ENCODE peak calls at places on chromosome 15, in six cellular contexts. B, O, M, E, U and J are unnamed samples.

GRCh38 chr15:48481802-48482201 is 150.6 kb downstream of the DUT start:
- DNase-seq in O (no peak), M (no peak), E (no peak), B (no peak), U (no peak), J (no peak)

GRCh38 chr15:69451951-69452701 is 492 bp upstream of the RPLP1 start:
- DNase-seq in E (no peak), O (no peak), B (no peak), M (no peak), U (no peak), J (no peak)

GRCh38 chr15:88465633-88466219 is 1.5 kb downstream of the MRPL46 start:
- DNase-seq in B (peak; percentile 13), E (no peak), M (no peak), U (no peak), O (no peak), J (no peak)

GRCh38 chr15:69987492-69988482 is 109.9 kb downstream of the TLE3 start:
- DNase-seq in B (no peak), M (peak; percentile 53), E (no peak), U (no peak), O (no peak), J (no peak)

GRCh38 chr15:81897011-81897677 is 148.7 kb downstream of the MEX3B start:
- DNase-seq in O (no peak), U (no peak), E (no peak), B (peak; percentile 20), M (peak; percentile 75), J (no peak)

GRCh38 chr15:100601628-100602063 is 338 bp downstream of the LINS1 start:
- DNase-seq in O (no peak), U (no peak), E (no peak), M (no peak), B (no peak), J (no peak)

GRCh38 chr15:63366451-63366850 is 15.2 kb downstream of the CA12 start:
- DNase-seq in E (no peak), M (no peak), O (no peak), B (no peak), U (no peak), J (no peak)

GRCh38 chr15:80576519-80577090 is 118.5 kb upstream of the ABHD17C start:
- DNase-seq in E (no peak), O (no peak), B (no peak), M (no peak), U (peak; percentile 22), J (no peak)

GRCh38 chr15:45855907-45856579 is 221.2 kb downstream of the SQOR start:
- DNase-seq in M (no peak), E (no peak), B (no peak), O (no peak), U (no peak), J (no peak)

GRCh38 chr15:31306426-31307269 is 20.0 kb upstream of the KLF13 start:
- DNase-seq in E (no peak), M (no peak), B (no peak), O (peak; percentile 77), U (no peak), J (no peak)

GRCh38 chr15:75868019-75868418 is 24.8 kb downstream of the UBE2Q2 start:
- DNase-seq in U (no peak), M (no peak), E (no peak), B (no peak), O (no peak), J (no peak)

GRCh38 chr15:55734641-55735040 is 8.3 kb downstream of the PRTG start:
- DNase-seq in M (no peak), O (no peak), U (no peak), B (no peak), E (no peak), J (no peak)

GRCh38 chr15:76245072-76245610 is 66.1 kb downstream of the ETFA start:
- DNase-seq in B (no peak), O (no peak), U (no peak), E (no peak), M (no peak), J (no peak)

GRCh38 chr15:38073278-38073930 is 139.0 kb downstream of the TMCO5A start:
- DNase-seq in U (no peak), E (peak; percentile 71), B (no peak), M (peak; percentile 7), O (no peak), J (no peak)

GRCh38 chr15:38685686-38686339 is 121.2 kb upstream of the RASGRP1 start:
- DNase-seq in B (no peak), U (no peak), M (no peak), E (no peak), O (no peak), J (no peak)

GRCh38 chr15:51828621-51829359 is 663 bp upstream of the TMOD3 start:
- DNase-seq in O (no peak), B (no peak), E (no peak), U (no peak), M (peak; percentile 36), J (no peak)